ENCODE peak calls at places on chromosomes 5 and 9, in five cellular contexts. Y, U, N, D and V are unnamed samples.

GRCh38 chr9:4016789-4017188 is 283.1 kb downstream of the GLIS3 start:
- DNase-seq in Y (no peak), U (no peak), N (no peak), D (no peak), V (no peak)

GRCh38 chr9:95981741-95982390 is 106.4 kb downstream of the ERCC6L2 start:
- DNase-seq in Y (no peak), U (no peak), N (no peak), D (no peak), V (no peak)

GRCh38 chr5:36607114-36607561 is 732 bp downstream of the SLC1A3 start:
- DNase-seq in Y (no peak), U (no peak), N (no peak), D (peak; percentile 68), V (no peak)

GRCh38 chr5:118762291-118762690 is 226.1 kb downstream of the DTWD2 start:
- DNase-seq in Y (no peak), U (no peak), N (no peak), D (peak; percentile 6), V (no peak)

GRCh38 chr9:115939065-115939765 is 214.4 kb upstream of the PAPPA start:
- DNase-seq in Y (no peak), U (no peak), N (no peak), D (no peak), V (no peak)

GRCh38 chr9:16100596-16101091 is 547.8 kb downstream of the CCDC171 start:
- DNase-seq in Y (no peak), U (no peak), N (no peak), D (peak; percentile 59), V (no peak)

GRCh38 chr9:69898714-69899209 is 78.1 kb downstream of the CFAP95 start:
- DNase-seq in Y (no peak), U (no peak), N (no peak), D (no peak), V (no peak)

GRCh38 chr5:16461782-16462181 is 3.8 kb downstream of the ZNF622 start:
- DNase-seq in Y (no peak), U (no peak), N (no peak), D (no peak), V (no peak)

GRCh38 chr5:150987746-150988145 is 32.6 kb upstream of the GPX3 start:
- DNase-seq in Y (no peak), U (no peak), N (no peak), D (no peak), V (no peak)

GRCh38 chr5:62090953-62091352 is 215.1 kb upstream of the KIF2A start:
- DNase-seq in Y (no peak), U (no peak), N (no peak), D (no peak), V (no peak)

GRCh38 chr5:135188233-135188909 is 154.3 kb upstream of the PITX1 start:
- DNase-seq in Y (no peak), U (no peak), N (no peak), D (no peak), V (no peak)

GRCh38 chr5:124744170-124744911 is 2.1 kb downstream of the ZNF608 start:
- DNase-seq in Y (no peak), U (no peak), N (no peak), D (peak; percentile 64), V (peak; percentile 83)

GRCh38 chr5:172007795-172008465 is 1.5 kb upstream of the FBXW11 start:
- DNase-seq in Y (no peak), U (no peak), N (no peak), D (peak; percentile 32), V (no peak)

GRCh38 chr9:109256381-109256780 is 64.5 kb downstream of the EPB41L4B start:
- DNase-seq in Y (no peak), U (no peak), N (no peak), D (no peak), V (no peak)

GRCh38 chr5:127650649-127651048 is 1.8 kb downstream of the CTXN3 start:
- DNase-seq in Y (no peak), U (no peak), N (no peak), D (no peak), V (no peak)

GRCh38 chr9:127853312-127854168 is 918 bp downstream of the ENG start:
- DNase-seq in Y (no peak), U (no peak), N (no peak), D (no peak), V (no peak)